ENCODE peak calls at places on chromosomes 6 and 20, in six cellular contexts. Q is myocyte; X is putamen; C is cerebellar cortex; D is GM04504; A is stimulated activated naive CD4-positive, alpha-beta T cell. N is an unnamed sample.
A peak's percentile ranks its signal among the peaks of the same experiment; 100 is the strongest.

GRCh38 chr6:108896111-108896661 is 48.0 kb downstream of the ARMC2 start:
- DNase-seq in A (no peak), C (no peak), D (peak; percentile 77), X (no peak), Q (peak; percentile 75), N (no peak)

GRCh38 chr6:14384175-14384949 is 266.8 kb downstream of the CD83 start:
- DNase-seq in X (no peak), Q (no peak), A (no peak), C (no peak), D (no peak), N (no peak)

GRCh38 chr20:22815206-22815551 is 219.9 kb upstream of the SSTR4 start:
- DNase-seq in D (no peak), X (no peak), C (no peak), Q (no peak), A (no peak), N (no peak)

GRCh38 chr20:45779011-45779915 is 12.4 kb downstream of the WFDC3 start:
- DNase-seq in X (no peak), A (no peak), Q (peak; percentile 98), C (no peak), D (peak; percentile 98), N (peak; percentile 35)

GRCh38 chr6:131950767-131951575 is at the start of gene CCN2:
- DNase-seq in Q (peak; percentile 83), D (peak; percentile 98), C (peak; percentile 89), X (peak; percentile 34), A (no peak), N (peak; percentile 62)

GRCh38 chr6:135258970-135259369 is 77.9 kb downstream of the MYB start:
- DNase-seq in Q (no peak), D (no peak), X (no peak), A (no peak), C (no peak), N (no peak)

GRCh38 chr20:25297141-25297905 is 49.4 kb downstream of the PYGB start:
- DNase-seq in X (no peak), C (no peak), A (no peak), D (no peak), Q (no peak), N (no peak)

GRCh38 chr6:159421586-159421985 is 252.4 kb downstream of the FNDC1 start:
- DNase-seq in A (no peak), Q (no peak), C (no peak), X (no peak), D (no peak), N (no peak)